ENCODE peak calls at places on chromosomes 2 and 18, in six cellular contexts. N, J, I, W, M and O are unnamed samples.

GRCh38 chr2:132936261-132936660 is 266.3 kb upstream of the LYPD1 start:
- DNase-seq in J (no peak), M (no peak), N (no peak), I (no peak), W (no peak), O (no peak)

GRCh38 chr2:180925700-180926099 is 54.7 kb upstream of the UBE2E3 start:
- DNase-seq in I (no peak), M (no peak), J (no peak), N (no peak), W (no peak), O (no peak)

GRCh38 chr2:196205891-196206408 is 34.6 kb upstream of the STK17B start:
- DNase-seq in M (no peak), I (no peak), N (no peak), W (no peak), J (no peak), O (no peak)

GRCh38 chr18:963276-963675 is 58.6 kb downstream of the ADCYAP1 start:
- DNase-seq in J (no peak), N (no peak), I (no peak), M (no peak), W (no peak), O (no peak)

GRCh38 chr2:36380624-36381481 is 25.3 kb downstream of the CRIM1 start:
- DNase-seq in M (peak), W (no peak), J (no peak), I (no peak), N (no peak), O (peak)

GRCh38 chr2:171272039-171272438 is 111.3 kb upstream of the TLK1 start:
- DNase-seq in I (no peak), M (peak), J (peak), W (peak), N (no peak), O (no peak)

GRCh38 chr2:237901932-237902846 is 42.8 kb downstream of the RAMP1 start:
- DNase-seq in W (no peak), J (no peak), I (no peak), M (no peak), N (no peak), O (no peak)

GRCh38 chr18:11784905-11785304 is 66.3 kb upstream of the CHMP1B start:
- DNase-seq in M (no peak), J (no peak), I (no peak), N (no peak), W (no peak), O (no peak)

GRCh38 chr2:149075868-149076267 is 37.4 kb downstream of the LYPD6B start:
- DNase-seq in J (no peak), I (no peak), M (no peak), W (no peak), N (no peak), O (no peak)

GRCh38 chr2:120625865-120626560 is 109.7 kb upstream of the GLI2 start:
- DNase-seq in W (no peak), N (no peak), M (peak), I (no peak), J (no peak), O (peak)

GRCh38 chr2:181158453-181158852 is 178.0 kb downstream of the UBE2E3 start:
- DNase-seq in N (no peak), I (no peak), J (no peak), W (no peak), M (no peak), O (no peak)

GRCh38 chr18:69626643-69627242 is 226.1 kb downstream of the DOK6 start:
- DNase-seq in I (no peak), M (no peak), N (no peak), W (no peak), J (no peak), O (no peak)

GRCh38 chr2:98465456-98466201 is 21.0 kb downstream of the INPP4A start:
- DNase-seq in I (peak), M (no peak), N (peak), J (no peak), W (no peak), O (no peak)

GRCh38 chr18:74281011-74281638 is 10.6 kb downstream of the CYB5A start:
- DNase-seq in I (no peak), J (no peak), N (no peak), W (no peak), M (no peak), O (no peak)

GRCh38 chr2:195343942-195344530 is 313.0 kb upstream of the SLC39A10 start:
- DNase-seq in M (no peak), I (no peak), N (no peak), W (no peak), J (no peak), O (no peak)

GRCh38 chr2:70992945-70993688 is 1.6 kb downstream of the TEX261 start:
- DNase-seq in I (no peak), W (no peak), J (no peak), N (no peak), M (no peak), O (no peak)

GRCh38 chr2:45643543-45644542 is 7.6 kb upstream of the PRKCE start:
- DNase-seq in N (peak), W (no peak), M (peak), I (no peak), J (no peak), O (peak)

GRCh38 chr2:107633580-107634147 is 193.0 kb upstream of the RGPD4 start:
- DNase-seq in M (no peak), I (no peak), J (no peak), N (peak), W (no peak), O (no peak)

GRCh38 chr18:43267818-43268217 is 9.5 kb downstream of the SYT4 start:
- DNase-seq in W (no peak), M (no peak), J (no peak), N (no peak), I (no peak), O (no peak)

GRCh38 chr2:16773080-16773713 is 107.6 kb upstream of the CYRIA start:
- DNase-seq in M (peak), I (no peak), W (peak), J (no peak), N (peak), O (peak)

GRCh38 chr2:107984667-107985066 is 1.7 kb upstream of the SLC5A7 start:
- DNase-seq in W (no peak), I (no peak), M (no peak), J (no peak), N (no peak), O (no peak)

GRCh38 chr2:96082211-96083063 is 33.9 kb downstream of the ADRA2B start:
- DNase-seq in I (no peak), J (no peak), N (no peak), W (no peak), M (no peak), O (no peak)

GRCh38 chr2:60468390-60469085 is 84.9 kb downstream of the BCL11A start:
- DNase-seq in M (no peak), N (no peak), W (no peak), J (no peak), I (no peak), O (no peak)

GRCh38 chr2:20012282-20013060 is at the start of gene MATN3:
- DNase-seq in J (no peak), M (peak), I (no peak), W (no peak), N (peak), O (no peak)

GRCh38 chr2:112629823-112630222 is 15.9 kb upstream of the SLC20A1 start:
- DNase-seq in W (no peak), M (no peak), N (no peak), I (no peak), J (no peak), O (no peak)

GRCh38 chr2:112626604-112627059 is 19.1 kb upstream of the SLC20A1 start:
- DNase-seq in I (no peak), J (no peak), W (no peak), M (peak), N (peak), O (no peak)

GRCh38 chr2:112629224-112629623 is 16.5 kb upstream of the SLC20A1 start:
- DNase-seq in N (no peak), M (no peak), I (no peak), J (no peak), W (no peak), O (no peak)

GRCh38 chr2:112625474-112626114 is 20.1 kb upstream of the SLC20A1 start:
- DNase-seq in J (no peak), M (no peak), I (no peak), W (no peak), N (no peak), O (no peak)

GRCh38 chr2:112627060-112628040 is 18.4 kb upstream of the SLC20A1 start:
- DNase-seq in N (no peak), W (no peak), I (no peak), J (no peak), M (no peak), O (no peak)
- TF ChIP-seq JUND in N (peak), W (peak), I (no peak), J (no peak), M (no peak), O (no peak)

GRCh38 chr18:46419391-46420141 is 237.5 kb downstream of the LOXHD1 start:
- DNase-seq in M (no peak), N (no peak), I (no peak), W (no peak), J (no peak), O (no peak)
- TF ChIP-seq JUND in M (no peak), N (no peak), I (no peak), W (no peak), J (no peak), O (no peak)

GRCh38 chr2:64325852-64326577 is 127.9 kb upstream of the LGALSL start:
- DNase-seq in I (peak), W (no peak), M (no peak), N (no peak), J (no peak), O (no peak)
- TF ChIP-seq JUND in I (no peak), W (no peak), M (no peak), N (no peak), J (no peak), O (no peak)

DNA sequence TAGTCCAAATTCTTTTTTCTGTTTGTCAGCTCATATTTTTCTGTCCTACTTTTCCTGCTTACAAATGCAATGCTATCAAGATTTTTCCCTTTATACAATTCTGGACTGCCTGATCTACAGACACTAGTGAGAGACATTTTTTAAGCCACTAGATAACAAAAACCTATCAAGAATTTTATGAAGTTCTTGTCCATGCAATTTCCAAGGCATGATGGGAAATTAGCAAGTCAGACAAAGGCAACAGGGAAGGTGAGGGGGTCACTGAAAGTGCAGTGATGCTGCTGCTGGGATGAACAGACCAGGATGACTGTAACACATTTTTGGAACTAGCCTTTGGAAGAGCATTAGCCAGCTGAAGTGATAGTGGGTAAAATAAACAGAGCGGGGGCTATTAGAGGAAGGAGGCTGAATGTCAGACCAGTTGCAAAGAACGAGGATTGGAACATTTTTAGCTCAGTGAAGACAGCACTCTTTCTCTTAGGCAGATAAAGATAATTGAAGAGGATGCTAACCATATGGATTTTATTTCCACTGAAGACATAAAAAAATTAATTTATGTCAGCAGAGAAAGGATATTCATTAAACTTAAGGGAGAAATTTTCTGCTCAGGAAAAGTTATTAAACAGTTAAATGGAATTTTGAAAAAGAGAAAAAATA is 17.9 kb downstream of the NRXN1 start:
- DNase-seq in I (no peak), M (no peak), J (no peak), W (no peak), N (no peak), O (no peak)
- TF ChIP-seq JUND in I (no peak), M (no peak), J (no peak), W (no peak), N (no peak), O (no peak)

GRCh38 chr18:64513401-64513800 is 364.5 kb upstream of the LINC00305 start:
- DNase-seq in I (no peak), M (no peak), W (no peak), J (no peak), N (no peak), O (no peak)
- TF ChIP-seq JUND in I (no peak), M (no peak), W (no peak), J (no peak), N (no peak), O (no peak)

GRCh38 chr2:191453756-191454155 is 208.6 kb downstream of the MYO1B start:
- DNase-seq in W (no peak), I (no peak), J (no peak), M (no peak), N (no peak), O (no peak)
- TF ChIP-seq JUND in W (no peak), I (no peak), J (no peak), M (no peak), N (no peak), O (no peak)

GRCh38 chr18:62795813-62796212 is 80.5 kb downstream of the PHLPP1 start:
- DNase-seq in N (no peak), M (no peak), I (no peak), J (no peak), W (no peak), O (no peak)

GRCh38 chr18:62802523-62802922 is 87.2 kb downstream of the PHLPP1 start:
- DNase-seq in J (no peak), M (no peak), I (no peak), W (no peak), N (no peak), O (no peak)

GRCh38 chr18:62799977-62800376 is 84.6 kb downstream of the PHLPP1 start:
- DNase-seq in J (no peak), W (no peak), N (no peak), I (no peak), M (no peak), O (no peak)

GRCh38 chr18:62796216-62796621 is 80.9 kb downstream of the PHLPP1 start:
- DNase-seq in M (peak), N (no peak), I (no peak), W (no peak), J (no peak), O (no peak)

GRCh38 chr18:62797329-62797728 is 82.0 kb downstream of the PHLPP1 start:
- DNase-seq in N (no peak), I (no peak), W (no peak), M (no peak), J (no peak), O (no peak)
- TF ChIP-seq JUND in N (no peak), I (no peak), W (no peak), M (no peak), J (no peak), O (no peak)